ENCODE peak calls at places on chromosomes 12 and 14, in five cellular contexts. R is left cardiac atrium, Y is iPS DF 19.7, L is SIG-M5, I is fibroblast of mammary gland. M is an unnamed sample.
A peak's percentile ranks its signal among the peaks of the same experiment; 100 is the strongest.

GRCh38 chr14:104037903-104038302 is 47.6 kb upstream of the ASPG start:
- DNase-seq in R (no peak), Y (no peak), L (no peak), I (peak; percentile 6), M (no peak)

GRCh38 chr12:104784592-104784991 is 173.5 kb downstream of the SLC41A2 start:
- DNase-seq in R (no peak), Y (no peak), L (no peak), I (no peak), M (no peak)

GRCh38 chr14:80560800-80561199 is 349.5 kb upstream of the DIO2 start:
- DNase-seq in R (no peak), Y (no peak), L (no peak), I (no peak), M (no peak)

GRCh38 chr12:48198619-48198973 is 4.5 kb downstream of the OR10AD1 start:
- DNase-seq in R (peak; percentile 66), Y (no peak), L (no peak), I (no peak), M (no peak)

GRCh38 chr14:46405095-46405494 is 246.5 kb downstream of the RPL10L start:
- DNase-seq in R (no peak), Y (no peak), L (no peak), I (no peak), M (no peak)

GRCh38 chr14:101453225-101453624 is 108.1 kb upstream of the DIO3 start:
- DNase-seq in R (no peak), Y (no peak), L (no peak), I (no peak), M (no peak)

GRCh38 chr14:89667983-89668382 is 250.9 kb upstream of the FOXN3 start:
- DNase-seq in R (no peak), Y (no peak), L (no peak), I (peak; percentile 31), M (peak; percentile 32)

GRCh38 chr14:31159682-31160296 is 47.8 kb downstream of the HECTD1 start:
- DNase-seq in R (no peak), Y (no peak), L (no peak), I (peak; percentile 65), M (no peak)

GRCh38 chr14:63727231-63727735 is 582 bp downstream of the SGPP1 start:
- DNase-seq in R (peak; percentile 55), Y (no peak), L (no peak), I (peak; percentile 34), M (peak; percentile 88)

GRCh38 chr12:130780325-130780724 is 58.7 kb downstream of the STX2 start:
- DNase-seq in R (no peak), Y (no peak), L (no peak), I (no peak), M (no peak)

GRCh38 chr12:214005-214736 is at the start of gene SLC6A12:
- DNase-seq in R (no peak), Y (no peak), L (no peak), I (no peak), M (no peak)

M was measured in HTR-8/SVneo.